ENCODE peak calls at places on chromosome 4, in eight cellular contexts. One of them, this sample, is unnamed.

GRCh38 chr4:176443117-176443516 is 123.4 kb downstream of the SPCS3 start:
- DNase-seq in suprapubic skin: no peak
- DNase-seq in heart left ventricle: no peak
- DNase-seq in transverse colon: no peak
- DNase-seq in lower leg skin: no peak
- DNase-seq in GM12892: no peak
- DNase-seq in IMR-90: peak
- DNase-seq in breast epithelium: no peak
- DNase-seq in this sample: no peak

GRCh38 chr4:6563935-6564645 is 10.9 kb upstream of the MAN2B2 start:
- DNase-seq in suprapubic skin: no peak
- DNase-seq in heart left ventricle: no peak
- DNase-seq in transverse colon: no peak
- DNase-seq in lower leg skin: no peak
- DNase-seq in GM12892: no peak
- DNase-seq in IMR-90: no peak
- DNase-seq in breast epithelium: no peak
- DNase-seq in this sample: no peak

GRCh38 chr4:3783691-3784306 is 17.6 kb downstream of the ADRA2C start:
- DNase-seq in suprapubic skin: no peak
- DNase-seq in heart left ventricle: no peak
- DNase-seq in transverse colon: no peak
- DNase-seq in lower leg skin: no peak
- DNase-seq in GM12892: no peak
- DNase-seq in IMR-90: no peak
- DNase-seq in breast epithelium: no peak
- DNase-seq in this sample: peak

GRCh38 chr4:158722291-158722916 is 792 bp downstream of the PPID start:
- DNase-seq in suprapubic skin: no peak
- DNase-seq in heart left ventricle: no peak
- DNase-seq in transverse colon: no peak
- DNase-seq in lower leg skin: no peak
- DNase-seq in GM12892: no peak
- DNase-seq in IMR-90: peak
- DNase-seq in breast epithelium: no peak
- DNase-seq in this sample: peak

GRCh38 chr4:95106408-95106928 is 348.7 kb downstream of the BMPR1B start:
- DNase-seq in suprapubic skin: no peak
- DNase-seq in heart left ventricle: no peak
- DNase-seq in transverse colon: no peak
- DNase-seq in lower leg skin: no peak
- DNase-seq in GM12892: no peak
- DNase-seq in IMR-90: peak
- DNase-seq in breast epithelium: no peak
- DNase-seq in this sample: no peak

GRCh38 chr4:129189630-129190029 is 93.7 kb downstream of the C4orf33 start:
- DNase-seq in suprapubic skin: no peak
- DNase-seq in heart left ventricle: no peak
- DNase-seq in transverse colon: no peak
- DNase-seq in lower leg skin: no peak
- DNase-seq in GM12892: no peak
- DNase-seq in IMR-90: no peak
- DNase-seq in breast epithelium: no peak
- DNase-seq in this sample: no peak

GRCh38 chr4:111631157-111631999 is 513.9 kb upstream of the FAM241A start:
- DNase-seq in suprapubic skin: no peak
- DNase-seq in heart left ventricle: no peak
- DNase-seq in transverse colon: no peak
- DNase-seq in lower leg skin: no peak
- DNase-seq in GM12892: no peak
- DNase-seq in IMR-90: peak
- DNase-seq in breast epithelium: no peak
- DNase-seq in this sample: no peak

GRCh38 chr4:150224896-150225591 is 146.8 kb downstream of the DCLK2 start:
- DNase-seq in suprapubic skin: no peak
- DNase-seq in heart left ventricle: no peak
- DNase-seq in transverse colon: no peak
- DNase-seq in lower leg skin: no peak
- DNase-seq in GM12892: no peak
- DNase-seq in IMR-90: peak
- DNase-seq in breast epithelium: no peak
- DNase-seq in this sample: no peak

GRCh38 chr4:173521474-173522159 is 8.4 kb downstream of the HAND2 start:
- DNase-seq in suprapubic skin: no peak
- DNase-seq in heart left ventricle: peak
- DNase-seq in transverse colon: no peak
- DNase-seq in lower leg skin: peak
- DNase-seq in GM12892: no peak
- DNase-seq in IMR-90: no peak
- DNase-seq in breast epithelium: no peak
- DNase-seq in this sample: no peak

GRCh38 chr4:38964942-38965775 is 67.0 kb downstream of the TMEM156 start:
- DNase-seq in suprapubic skin: no peak
- DNase-seq in heart left ventricle: no peak
- DNase-seq in transverse colon: no peak
- DNase-seq in lower leg skin: no peak
- DNase-seq in GM12892: no peak
- DNase-seq in IMR-90: no peak
- DNase-seq in breast epithelium: no peak
- DNase-seq in this sample: no peak

GRCh38 chr4:103934178-103934789 is 214.5 kb upstream of the TACR3 start:
- DNase-seq in suprapubic skin: no peak
- DNase-seq in heart left ventricle: no peak
- DNase-seq in transverse colon: no peak
- DNase-seq in lower leg skin: no peak
- DNase-seq in GM12892: no peak
- DNase-seq in IMR-90: peak
- DNase-seq in breast epithelium: no peak
- DNase-seq in this sample: peak

GRCh38 chr4:74258949-74259348 is 49.3 kb upstream of the EPGN start:
- DNase-seq in suprapubic skin: no peak
- DNase-seq in heart left ventricle: peak
- DNase-seq in transverse colon: peak
- DNase-seq in lower leg skin: no peak
- DNase-seq in GM12892: no peak
- DNase-seq in IMR-90: peak
- DNase-seq in breast epithelium: no peak
- DNase-seq in this sample: no peak

GRCh38 chr4:779555-779954 is 46.4 kb downstream of the CPLX1 start:
- DNase-seq in suprapubic skin: no peak
- DNase-seq in heart left ventricle: no peak
- DNase-seq in transverse colon: no peak
- DNase-seq in lower leg skin: no peak
- DNase-seq in GM12892: no peak
- DNase-seq in IMR-90: no peak
- DNase-seq in breast epithelium: no peak
- DNase-seq in this sample: no peak
- TF ChIP-seq POLR2A in suprapubic skin: no peak
- TF ChIP-seq POLR2A in heart left ventricle: no peak
- TF ChIP-seq POLR2A in transverse colon: no peak
- TF ChIP-seq POLR2A in lower leg skin: no peak
- TF ChIP-seq POLR2A in GM12892: no peak
- TF ChIP-seq POLR2A in IMR-90: no peak
- TF ChIP-seq POLR2A in breast epithelium: no peak
- TF ChIP-seq POLR2A in this sample: no peak

GRCh38 chr4:40586034-40586433 is 43.6 kb downstream of the RBM47 start:
- DNase-seq in suprapubic skin: no peak
- DNase-seq in heart left ventricle: no peak
- DNase-seq in transverse colon: no peak
- DNase-seq in lower leg skin: no peak
- DNase-seq in GM12892: no peak
- DNase-seq in IMR-90: peak
- DNase-seq in breast epithelium: no peak
- DNase-seq in this sample: no peak
- TF ChIP-seq POLR2A in suprapubic skin: no peak
- TF ChIP-seq POLR2A in heart left ventricle: no peak
- TF ChIP-seq POLR2A in transverse colon: no peak
- TF ChIP-seq POLR2A in lower leg skin: no peak
- TF ChIP-seq POLR2A in GM12892: no peak
- TF ChIP-seq POLR2A in IMR-90: no peak
- TF ChIP-seq POLR2A in breast epithelium: no peak
- TF ChIP-seq POLR2A in this sample: no peak

GRCh38 chr4:155930330-155930729 is 23.3 kb downstream of the CTSO start:
- DNase-seq in suprapubic skin: no peak
- DNase-seq in heart left ventricle: no peak
- DNase-seq in transverse colon: no peak
- DNase-seq in lower leg skin: no peak
- DNase-seq in GM12892: no peak
- DNase-seq in IMR-90: no peak
- DNase-seq in breast epithelium: no peak
- DNase-seq in this sample: no peak
- TF ChIP-seq POLR2A in suprapubic skin: no peak
- TF ChIP-seq POLR2A in heart left ventricle: no peak
- TF ChIP-seq POLR2A in transverse colon: no peak
- TF ChIP-seq POLR2A in lower leg skin: no peak
- TF ChIP-seq POLR2A in GM12892: no peak
- TF ChIP-seq POLR2A in IMR-90: no peak
- TF ChIP-seq POLR2A in breast epithelium: no peak
- TF ChIP-seq POLR2A in this sample: no peak

DNA sequence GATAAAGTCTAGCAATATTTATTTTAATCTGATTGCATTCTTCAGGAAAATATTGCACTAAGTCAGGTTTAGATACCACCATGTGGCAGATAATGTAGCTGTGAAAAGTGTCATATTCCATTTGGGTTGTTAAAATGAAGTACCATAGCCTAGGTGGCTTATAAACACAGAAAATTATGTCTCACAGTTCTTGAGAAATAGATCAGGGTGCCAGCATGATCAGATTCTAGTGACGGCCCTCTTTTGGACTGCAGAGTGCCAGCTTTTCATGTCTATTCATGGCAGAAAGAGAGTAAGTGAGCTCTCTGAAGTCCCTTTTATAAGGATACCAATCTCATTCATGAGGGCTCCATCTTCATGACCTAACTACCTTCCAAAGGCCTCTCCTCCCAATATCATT is 5.5 kb upstream of the ADGRL3 start:
- DNase-seq in suprapubic skin: no peak
- DNase-seq in heart left ventricle: no peak
- DNase-seq in transverse colon: no peak
- DNase-seq in lower leg skin: no peak
- DNase-seq in GM12892: no peak
- DNase-seq in IMR-90: no peak
- DNase-seq in breast epithelium: no peak
- DNase-seq in this sample: no peak
- TF ChIP-seq POLR2A in suprapubic skin: no peak
- TF ChIP-seq POLR2A in heart left ventricle: no peak
- TF ChIP-seq POLR2A in transverse colon: no peak
- TF ChIP-seq POLR2A in lower leg skin: no peak
- TF ChIP-seq POLR2A in GM12892: no peak
- TF ChIP-seq POLR2A in IMR-90: no peak
- TF ChIP-seq POLR2A in breast epithelium: no peak
- TF ChIP-seq POLR2A in this sample: no peak

GRCh38 chr4:88823058-88823919 is 125.7 kb upstream of the NAP1L5 start:
- DNase-seq in suprapubic skin: peak
- DNase-seq in heart left ventricle: peak
- DNase-seq in transverse colon: peak
- DNase-seq in lower leg skin: peak
- DNase-seq in GM12892: no peak
- DNase-seq in IMR-90: peak
- DNase-seq in breast epithelium: peak
- DNase-seq in this sample: peak
- TF ChIP-seq POLR2A in suprapubic skin: peak
- TF ChIP-seq POLR2A in heart left ventricle: peak
- TF ChIP-seq POLR2A in transverse colon: peak
- TF ChIP-seq POLR2A in lower leg skin: no peak
- TF ChIP-seq POLR2A in GM12892: no peak
- TF ChIP-seq POLR2A in IMR-90: peak
- TF ChIP-seq POLR2A in breast epithelium: peak
- TF ChIP-seq POLR2A in this sample: peak

DNA sequence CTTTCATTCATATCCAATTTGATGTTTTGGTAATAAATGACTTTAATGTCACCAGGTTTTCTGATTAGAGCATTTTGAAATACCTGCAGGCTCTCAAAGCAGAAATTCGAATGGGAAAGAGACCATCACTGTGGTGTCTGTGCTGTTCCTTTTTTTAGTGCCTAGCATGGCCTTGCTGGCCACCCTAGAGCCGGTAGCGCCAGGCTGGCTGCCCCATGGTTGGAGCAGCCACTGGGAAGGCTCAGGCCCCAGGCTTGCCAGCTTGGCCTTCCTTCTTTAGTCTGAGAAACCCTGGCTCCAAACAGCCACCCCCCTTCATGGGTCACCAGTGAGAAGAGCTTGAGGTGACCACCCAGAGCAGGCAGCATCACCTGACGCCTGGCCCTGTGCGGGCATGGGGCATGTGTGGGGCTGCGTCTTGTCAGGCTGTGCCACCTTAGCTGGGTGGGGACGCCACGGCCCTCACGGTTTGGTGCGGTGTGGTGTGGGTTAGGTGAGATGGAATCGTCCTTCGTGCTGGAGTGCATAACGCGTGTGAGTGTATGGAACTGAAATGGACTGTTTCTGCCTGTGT is 30.0 kb downstream of the TRMT44 start:
- DNase-seq in suprapubic skin: no peak
- DNase-seq in heart left ventricle: no peak
- DNase-seq in transverse colon: no peak
- DNase-seq in lower leg skin: no peak
- DNase-seq in GM12892: no peak
- DNase-seq in IMR-90: no peak
- DNase-seq in breast epithelium: no peak
- DNase-seq in this sample: no peak
- TF ChIP-seq POLR2A in suprapubic skin: no peak
- TF ChIP-seq POLR2A in heart left ventricle: no peak
- TF ChIP-seq POLR2A in transverse colon: no peak
- TF ChIP-seq POLR2A in lower leg skin: no peak
- TF ChIP-seq POLR2A in GM12892: peak
- TF ChIP-seq POLR2A in IMR-90: no peak
- TF ChIP-seq POLR2A in breast epithelium: no peak
- TF ChIP-seq POLR2A in this sample: no peak

This sample was measured in erythroblast.